ENCODE peak calls at places on chromosome 6, in eight cellular contexts. P is small intestine; G is Peyer's patch; O is ovary; R is RPMI8226; L is GM12865; I is HL-60; S is naive thymus-derived CD4-positive, alpha-beta T cell. J is an unnamed sample.

GRCh38 chr6:44182911-44183390 is 24.3 kb downstream of the CAPN11 start:
- DNase-seq in S (no peak), I (no peak), P (no peak), O (no peak), G (no peak), R (no peak), L (no peak), J (no peak)

GRCh38 chr6:93176070-93176469 is 243.3 kb downstream of the EPHA7 start:
- DNase-seq in G (no peak), O (no peak), R (peak; percentile 5), I (no peak), L (peak; percentile 58), S (no peak), P (no peak), J (no peak)

GRCh38 chr6:145315982-145316600 is 419.2 kb downstream of the EPM2A start:
- DNase-seq in G (no peak), O (no peak), R (no peak), L (no peak), S (no peak), P (no peak), I (no peak), J (no peak)

GRCh38 chr6:158942349-158942748 is 57.7 kb downstream of the RSPH3 start:
- DNase-seq in L (no peak), I (no peak), R (no peak), G (no peak), S (no peak), P (no peak), O (no peak), J (no peak)

GRCh38 chr6:44087623-44088022 is 39.6 kb downstream of the MRPL14 start:
- DNase-seq in O (no peak), R (no peak), S (no peak), P (no peak), G (no peak), I (no peak), L (no peak), J (no peak)

GRCh38 chr6:137738197-137738596 is 128.9 kb upstream of the TNFAIP3 start:
- DNase-seq in G (no peak), O (no peak), L (no peak), R (no peak), P (no peak), I (no peak), S (no peak), J (no peak)

GRCh38 chr6:33744001-33744848 is 2.5 kb downstream of the IP6K3 start:
- DNase-seq in L (peak; percentile 73), R (peak; percentile 71), I (peak; percentile 47), O (peak; percentile 75), G (peak; percentile 92), P (peak; percentile 71), S (peak; percentile 70), J (peak; percentile 53)

GRCh38 chr6:118725944-118726343 is 74.6 kb upstream of the CEP85L start:
- DNase-seq in R (no peak), G (no peak), S (peak; percentile 53), I (no peak), P (no peak), O (no peak), L (peak; percentile 21), J (no peak)

GRCh38 chr6:105993769-105994521 is 92.2 kb upstream of the PRDM1 start:
- DNase-seq in S (peak; percentile 69), O (peak; percentile 33), G (peak; percentile 74), L (peak; percentile 55), P (no peak), I (peak; percentile 67), R (peak; percentile 34), J (peak; percentile 21)

GRCh38 chr6:160431231-160431630 is 83.1 kb downstream of the SLC22A3 start:
- DNase-seq in O (peak; percentile 82), S (no peak), G (peak; percentile 61), P (no peak), L (no peak), R (no peak), I (no peak), J (no peak)

GRCh38 chr6:80003841-80004198 is 629 bp upstream of the TTK start:
- DNase-seq in O (no peak), P (peak; percentile 28), I (peak; percentile 73), L (no peak), G (peak; percentile 54), R (no peak), S (no peak), J (peak; percentile 12)

GRCh38 chr6:44897286-44897685 is 430.8 kb upstream of the RUNX2 start:
- DNase-seq in S (no peak), L (no peak), R (no peak), O (no peak), P (no peak), I (no peak), G (no peak), J (no peak)

GRCh38 chr6:41527721-41528408 is 18.3 kb upstream of the FOXP4 start:
- DNase-seq in R (no peak), G (no peak), O (no peak), L (peak; percentile 36), S (no peak), P (peak; percentile 42), I (no peak), J (no peak)

GRCh38 chr6:49001856-49002255 is 461.2 kb downstream of the MMUT start:
- DNase-seq in I (no peak), G (no peak), O (no peak), R (no peak), L (no peak), P (no peak), S (no peak), J (no peak)

GRCh38 chr6:139376604-139377218 is 2.3 kb upstream of the CITED2 start:
- DNase-seq in O (peak; percentile 87), P (peak; percentile 66), R (no peak), S (no peak), G (peak; percentile 76), I (no peak), L (no peak), J (no peak)

GRCh38 chr6:89819336-89820130 is at the start of gene MDN1:
- DNase-seq in G (peak; percentile 95), R (peak; percentile 94), O (peak; percentile 89), L (peak; percentile 95), S (peak; percentile 88), P (peak; percentile 95), I (peak; percentile 93), J (peak; percentile 87)

GRCh38 chr6:170093658-170094596 is 197.0 kb downstream of the DLL1 start:
- DNase-seq in S (no peak), L (no peak), G (peak; percentile 43), R (no peak), P (no peak), I (no peak), O (no peak), J (no peak)

GRCh38 chr6:53734473-53735299 is 60.1 kb upstream of the LRRC1 start:
- DNase-seq in G (peak; percentile 82), I (peak; percentile 28), O (no peak), R (no peak), L (peak; percentile 32), S (no peak), P (peak; percentile 96), J (no peak)

GRCh38 chr6:148524976-148525375 is 182.3 kb downstream of the SASH1 start:
- DNase-seq in P (no peak), R (no peak), G (no peak), S (no peak), I (no peak), L (peak; percentile 18), O (no peak), J (no peak)

GRCh38 chr6:131721161-131721560 is 10.3 kb upstream of the CTAGE9 start:
- DNase-seq in I (no peak), O (no peak), G (no peak), R (no peak), L (no peak), S (no peak), P (no peak), J (no peak)

GRCh38 chr6:39756582-39756981 is 31.4 kb upstream of the KIF6 start:
- DNase-seq in L (no peak), P (no peak), O (no peak), S (no peak), I (no peak), R (no peak), G (no peak), J (no peak)

GRCh38 chr6:16473184-16473907 is 235.0 kb downstream of the GMPR start:
- DNase-seq in G (peak; percentile 50), P (no peak), I (no peak), R (peak; percentile 24), S (no peak), O (no peak), L (peak; percentile 94), J (peak; percentile 51)

GRCh38 chr6:152571089-152571488 is 66.1 kb downstream of the SYNE1 start:
- DNase-seq in O (no peak), G (no peak), R (no peak), L (no peak), I (no peak), S (no peak), P (no peak), J (no peak)

GRCh38 chr6:96171112-96171511 is 155.3 kb downstream of the FUT9 start:
- DNase-seq in G (no peak), P (no peak), S (no peak), L (no peak), O (no peak), I (no peak), R (no peak), J (no peak)

GRCh38 chr6:145475794-145476396 is 259.4 kb downstream of the EPM2A start:
- DNase-seq in L (no peak), O (no peak), I (no peak), P (no peak), G (no peak), R (no peak), S (no peak), J (no peak)

GRCh38 chr6:156883497-156884252 is 106.5 kb downstream of the ARID1B start:
- DNase-seq in I (no peak), G (peak; percentile 69), R (peak; percentile 91), O (no peak), S (peak; percentile 28), P (peak; percentile 72), L (peak; percentile 25), J (peak; percentile 5)

GRCh38 chr6:66159937-66160336 is 452.9 kb upstream of the EYS start:
- DNase-seq in L (no peak), O (no peak), G (no peak), P (no peak), S (no peak), R (no peak), I (no peak), J (no peak)

GRCh38 chr6:118968416-118968815 is 33.5 kb upstream of the MCM9 start:
- DNase-seq in I (no peak), L (peak; percentile 32), G (no peak), P (peak; percentile 51), S (peak; percentile 35), O (no peak), R (no peak), J (no peak)

GRCh38 chr6:26152226-26153101 is 65.2 kb downstream of the HFE start:
- DNase-seq in I (no peak), R (no peak), G (no peak), O (no peak), S (no peak), P (peak; percentile 19), L (no peak), J (no peak)

GRCh38 chr6:73867411-73867810 is 171.4 kb downstream of the CD109 start:
- DNase-seq in R (no peak), S (no peak), I (no peak), G (no peak), O (no peak), P (no peak), L (no peak), J (no peak)

GRCh38 chr6:137352859-137353258 is 133.7 kb upstream of the IFNGR1 start:
- DNase-seq in O (no peak), P (peak; percentile 80), S (no peak), L (no peak), I (no peak), R (no peak), G (peak; percentile 86), J (no peak)

GRCh38 chr6:43455034-43455747 is at the start of gene DLK2:
- DNase-seq in I (no peak), R (peak; percentile 25), G (no peak), L (peak; percentile 17), O (no peak), S (peak; percentile 61), P (no peak), J (no peak)

GRCh38 chr6:143759666-143760065 is 81.9 kb downstream of the PHACTR2 start:
- DNase-seq in R (no peak), P (no peak), S (no peak), I (peak; percentile 5), G (no peak), O (no peak), L (no peak), J (no peak)

GRCh38 chr6:47663462-47664216 is 34.7 kb upstream of the ADGRF4 start:
- DNase-seq in S (no peak), G (no peak), R (no peak), I (no peak), P (no peak), O (no peak), L (no peak), J (no peak)

J was measured in stimulated activated naive B cell treated with anti-CD40 and anti-IgM and Interleukin-4, amounts not matched to agents 10 μg/mL and 1 μg/mL and 100 μg/mL, for 72 hours.